ENCODE peak calls at places on chromosomes 11 and 22, in four cellular contexts. One of them, this sample, is unnamed. For H3K36me3, the result is how much of the 10 kb centered on the place peaks cover.

GRCh38 chr11:16126361-16126760 is 230.0 kb downstream of the SOX6 start:
- DNase-seq in IMR-90: peak
- DNase-seq in mucosa of descending colon: no peak
- DNase-seq in GM23338: no peak
- DNase-seq in this sample: peak

GRCh38 chr11:120398184-120398583 is 62.0 kb downstream of the ARHGEF12 start:
- DNase-seq in IMR-90: peak
- DNase-seq in mucosa of descending colon: no peak
- DNase-seq in GM23338: peak
- DNase-seq in this sample: no peak

GRCh38 chr11:86620796-86621575 is 51.4 kb downstream of the ME3 start:
- DNase-seq in IMR-90: peak
- DNase-seq in mucosa of descending colon: no peak
- DNase-seq in GM23338: no peak
- DNase-seq in this sample: no peak

GRCh38 chr22:36756031-36756430 is 19.9 kb downstream of the IFT27 start:
- DNase-seq in IMR-90: no peak
- DNase-seq in mucosa of descending colon: no peak
- DNase-seq in GM23338: no peak
- DNase-seq in this sample: no peak

GRCh38 chr11:63212742-63213141 is 30.7 kb downstream of the SLC22A25 start:
- DNase-seq in IMR-90: no peak
- DNase-seq in mucosa of descending colon: peak
- DNase-seq in GM23338: peak
- DNase-seq in this sample: peak

GRCh38 chr11:126821832-126822231 is 178.7 kb downstream of the KIRREL3 start:
- DNase-seq in IMR-90: no peak
- DNase-seq in mucosa of descending colon: no peak
- DNase-seq in GM23338: no peak
- DNase-seq in this sample: no peak

GRCh38 chr22:38109391-38110000 is 988 bp downstream of the BAIAP2L2 start:
- DNase-seq in IMR-90: no peak
- DNase-seq in mucosa of descending colon: no peak
- DNase-seq in GM23338: peak
- DNase-seq in this sample: no peak

GRCh38 chr11:67271548-67272284 is 5.4 kb downstream of the GRK2 start:
- DNase-seq in IMR-90: no peak
- DNase-seq in mucosa of descending colon: no peak
- DNase-seq in GM23338: no peak
- DNase-seq in this sample: no peak

GRCh38 chr22:42169055-42169469 is 38.5 kb upstream of the CYP2D6 start:
- DNase-seq in IMR-90: peak
- DNase-seq in mucosa of descending colon: peak
- DNase-seq in GM23338: peak
- DNase-seq in this sample: peak

GRCh38 chr11:107860688-107861087 is 2.1 kb upstream of the SLC35F2 start:
- DNase-seq in IMR-90: no peak
- DNase-seq in mucosa of descending colon: no peak
- DNase-seq in GM23338: peak
- DNase-seq in this sample: no peak

GRCh38 chr11:44316388-44317240 is 6.7 kb upstream of the ALX4 start:
- DNase-seq in IMR-90: no peak
- DNase-seq in mucosa of descending colon: no peak
- DNase-seq in GM23338: peak
- DNase-seq in this sample: no peak

GRCh38 chr11:44698228-44698923 is 28.4 kb upstream of the TSPAN18 start:
- DNase-seq in IMR-90: no peak
- DNase-seq in mucosa of descending colon: no peak
- DNase-seq in GM23338: no peak
- DNase-seq in this sample: no peak

GRCh38 chr22:44180706-44181032 is at the start of gene PARVG:
- DNase-seq in IMR-90: no peak
- DNase-seq in mucosa of descending colon: peak
- DNase-seq in GM23338: peak
- DNase-seq in this sample: peak

GRCh38 chr22:44404341-44405020 is 91.7 kb upstream of the SHISAL1 start:
- DNase-seq in IMR-90: no peak
- DNase-seq in mucosa of descending colon: no peak
- DNase-seq in GM23338: no peak
- DNase-seq in this sample: no peak

GRCh38 chr22:42156121-42156520 is 25.5 kb upstream of the CYP2D6 start:
- DNase-seq in IMR-90: no peak
- DNase-seq in mucosa of descending colon: no peak
- DNase-seq in GM23338: no peak
- DNase-seq in this sample: peak

GRCh38 chr22:19886605-19887250 is 32.1 kb upstream of the GNB1L start:
- DNase-seq in IMR-90: peak
- DNase-seq in mucosa of descending colon: no peak
- DNase-seq in GM23338: no peak
- DNase-seq in this sample: peak

GRCh38 chr11:104694259-104695070 is 203.8 kb downstream of the CASP12 start:
- DNase-seq in IMR-90: peak
- DNase-seq in mucosa of descending colon: no peak
- DNase-seq in GM23338: no peak
- DNase-seq in this sample: peak

GRCh38 chr11:57274904-57275498 is 38.0 kb upstream of the APLNR start:
- DNase-seq in IMR-90: peak
- DNase-seq in mucosa of descending colon: no peak
- DNase-seq in GM23338: no peak
- DNase-seq in this sample: peak

GRCh38 chr11:64608636-64609035 is 17.6 kb downstream of the SLC22A12 start:
- DNase-seq in IMR-90: no peak
- DNase-seq in mucosa of descending colon: no peak
- DNase-seq in GM23338: peak
- DNase-seq in this sample: no peak

GRCh38 chr11:108223449-108224149 is 732 bp downstream of the ATM start:
- DNase-seq in IMR-90: peak
- DNase-seq in mucosa of descending colon: no peak
- DNase-seq in GM23338: no peak
- DNase-seq in this sample: no peak

GRCh38 chr11:7639643-7640025 is 33.7 kb downstream of the CYB5R2 start:
- DNase-seq in IMR-90: no peak
- DNase-seq in mucosa of descending colon: peak
- DNase-seq in GM23338: no peak
- DNase-seq in this sample: peak

GRCh38 chr11:70063121-70063520 is 15.0 kb upstream of the ANO1 start:
- DNase-seq in IMR-90: no peak
- DNase-seq in mucosa of descending colon: no peak
- DNase-seq in GM23338: no peak
- DNase-seq in this sample: no peak

GRCh38 chr11:4202749-4203148 is 108.2 kb downstream of the RRM1 start:
- DNase-seq in IMR-90: no peak
- DNase-seq in mucosa of descending colon: no peak
- DNase-seq in GM23338: no peak
- DNase-seq in this sample: no peak

GRCh38 chr22:37121887-37122591 is 12.5 kb upstream of the TMPRSS6 start:
- DNase-seq in IMR-90: peak
- DNase-seq in mucosa of descending colon: peak
- DNase-seq in GM23338: peak
- DNase-seq in this sample: peak

DNA sequence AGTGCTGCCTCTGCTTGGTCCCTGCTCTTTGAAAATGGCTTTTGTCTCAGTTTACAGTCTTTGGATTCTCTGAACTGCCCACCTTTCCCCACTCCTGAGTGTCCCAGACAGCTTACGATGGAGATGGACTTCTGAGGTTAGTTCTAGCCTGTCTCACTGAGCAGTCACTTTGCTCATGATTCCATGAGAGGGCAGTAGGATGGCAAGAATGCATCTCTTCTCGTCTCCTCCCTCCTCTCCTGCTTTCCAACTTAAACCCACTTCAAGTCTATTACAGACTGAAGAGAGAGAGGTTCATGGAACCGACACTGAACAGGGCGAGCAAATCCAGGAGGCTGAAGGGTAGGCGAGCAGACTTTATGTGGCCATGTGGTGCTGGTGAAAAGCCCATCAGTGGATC is 38.5 kb downstream of the CEP164 start:
- DNase-seq in IMR-90: no peak
- DNase-seq in mucosa of descending colon: no peak
- DNase-seq in GM23338: no peak
- DNase-seq in this sample: no peak
- H3K36me3 ChIP-seq in IMR-90: under half
- H3K36me3 ChIP-seq in mucosa of descending colon: under half
- H3K36me3 ChIP-seq in GM23338: under half
- H3K36me3 ChIP-seq in this sample: under half

GRCh38 chr11:325796-326591 is 5.3 kb upstream of the IFITM3 start:
- DNase-seq in IMR-90: no peak
- DNase-seq in mucosa of descending colon: no peak
- DNase-seq in GM23338: no peak
- DNase-seq in this sample: no peak
- H3K4me3 ChIP-seq in IMR-90: no peak
- H3K4me3 ChIP-seq in mucosa of descending colon: no peak
- H3K4me3 ChIP-seq in GM23338: no peak
- H3K4me3 ChIP-seq in this sample: no peak

DNA sequence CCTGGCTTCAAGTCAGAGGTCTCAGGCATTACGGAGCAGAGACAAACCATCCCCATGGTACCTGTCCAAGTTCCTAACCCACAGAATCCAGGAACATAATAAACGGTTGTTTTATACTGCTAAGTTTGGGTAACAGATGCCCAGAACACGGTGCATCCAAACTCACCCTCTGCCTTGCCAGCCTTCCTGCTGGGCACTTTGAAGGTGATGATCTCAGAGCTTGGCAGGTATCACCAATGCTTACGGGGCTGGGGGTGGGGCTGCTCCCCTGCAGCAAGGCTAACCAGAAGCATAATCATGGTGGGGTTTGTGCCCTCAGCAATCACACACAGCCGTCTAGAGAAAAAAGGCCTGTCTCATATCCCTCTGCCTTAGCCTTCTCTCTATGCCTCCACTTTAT is 27.1 kb downstream of the DKK3 start:
- DNase-seq in IMR-90: no peak
- DNase-seq in mucosa of descending colon: no peak
- DNase-seq in GM23338: no peak
- DNase-seq in this sample: no peak
- H3K36me3 ChIP-seq in IMR-90: under half
- H3K36me3 ChIP-seq in mucosa of descending colon: under half
- H3K36me3 ChIP-seq in GM23338: under half
- H3K36me3 ChIP-seq in this sample: under half

GRCh38 chr11:61555051-61555969 is 25.6 kb downstream of the SYT7 start:
- DNase-seq in IMR-90: no peak
- DNase-seq in mucosa of descending colon: no peak
- DNase-seq in GM23338: peak
- DNase-seq in this sample: no peak

GRCh38 chr11:61556621-61557020 is 24.3 kb downstream of the SYT7 start:
- DNase-seq in IMR-90: no peak
- DNase-seq in mucosa of descending colon: no peak
- DNase-seq in GM23338: no peak
- DNase-seq in this sample: no peak

GRCh38 chr11:61554172-61554988 is 26.5 kb downstream of the SYT7 start:
- DNase-seq in IMR-90: no peak
- DNase-seq in mucosa of descending colon: no peak
- DNase-seq in GM23338: no peak
- DNase-seq in this sample: peak

GRCh38 chr11:61553373-61554171 is 27.3 kb downstream of the SYT7 start:
- DNase-seq in IMR-90: no peak
- DNase-seq in mucosa of descending colon: no peak
- DNase-seq in GM23338: no peak
- DNase-seq in this sample: no peak

GRCh38 chr11:61555978-61556377 is 24.9 kb downstream of the SYT7 start:
- DNase-seq in IMR-90: no peak
- DNase-seq in mucosa of descending colon: no peak
- DNase-seq in GM23338: no peak
- DNase-seq in this sample: no peak
- H3K4me3 ChIP-seq in IMR-90: no peak
- H3K4me3 ChIP-seq in mucosa of descending colon: no peak
- H3K4me3 ChIP-seq in GM23338: peak
- H3K4me3 ChIP-seq in this sample: no peak

DNA sequence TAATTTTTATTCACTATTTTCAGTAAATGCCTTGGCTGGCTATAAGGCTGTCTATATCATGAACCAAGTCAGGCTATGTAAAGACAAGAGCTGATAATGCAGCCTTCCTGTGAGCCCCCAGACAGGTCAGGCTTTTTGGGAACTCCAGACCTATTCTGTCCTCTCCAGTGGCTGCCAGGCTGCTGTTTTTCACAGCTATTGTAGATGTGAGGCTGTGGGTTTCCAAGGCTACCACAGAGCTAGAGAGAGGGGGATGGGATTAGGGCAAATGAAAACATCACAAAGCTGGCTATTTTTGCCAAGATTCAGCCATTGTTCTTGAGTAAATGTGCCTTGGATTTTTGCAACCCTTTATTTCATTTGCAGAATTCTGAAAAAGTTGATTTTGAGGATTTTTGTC is 55.7 kb upstream of the SORL1-AS1 start:
- DNase-seq in IMR-90: no peak
- DNase-seq in mucosa of descending colon: no peak
- DNase-seq in GM23338: peak
- DNase-seq in this sample: no peak
- H3K36me3 ChIP-seq in IMR-90: under half
- H3K36me3 ChIP-seq in mucosa of descending colon: under half
- H3K36me3 ChIP-seq in GM23338: under half
- H3K36me3 ChIP-seq in this sample: under half

GRCh38 chr11:118565062-118565461 is 669 bp downstream of the IFT46 start:
- DNase-seq in IMR-90: no peak
- DNase-seq in mucosa of descending colon: peak
- DNase-seq in GM23338: peak
- DNase-seq in this sample: no peak
- H3K4me3 ChIP-seq in IMR-90: no peak
- H3K4me3 ChIP-seq in mucosa of descending colon: no peak
- H3K4me3 ChIP-seq in GM23338: no peak
- H3K4me3 ChIP-seq in this sample: no peak

DNA sequence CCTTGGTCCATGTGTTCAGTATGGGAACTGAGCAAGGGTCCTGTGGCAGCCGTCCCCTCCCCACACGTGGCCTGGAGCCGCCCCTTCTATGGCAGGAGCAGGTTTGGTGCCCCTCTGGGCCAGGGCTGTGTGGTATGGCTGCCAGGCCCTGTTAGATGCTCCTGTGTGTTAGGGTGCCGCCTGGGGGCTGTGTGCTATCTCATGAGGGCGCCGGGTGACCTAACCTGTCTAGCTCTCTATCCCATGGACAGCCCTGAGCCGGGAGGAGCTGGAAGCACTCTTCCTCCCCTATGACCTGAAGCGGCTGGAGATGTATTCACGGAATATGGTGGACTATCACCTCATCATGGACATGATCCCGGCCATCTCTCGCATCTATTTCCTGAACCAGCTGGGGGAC is 34.7 kb downstream of the NAT10 start:
- DNase-seq in IMR-90: no peak
- DNase-seq in mucosa of descending colon: no peak
- DNase-seq in GM23338: no peak
- DNase-seq in this sample: no peak
- H3K36me3 ChIP-seq in IMR-90: half or more
- H3K36me3 ChIP-seq in mucosa of descending colon: under half
- H3K36me3 ChIP-seq in GM23338: half or more
- H3K36me3 ChIP-seq in this sample: half or more

GRCh38 chr11:114559425-114560310 is at the start of gene NXPE1:
- DNase-seq in IMR-90: no peak
- DNase-seq in mucosa of descending colon: peak
- DNase-seq in GM23338: no peak
- DNase-seq in this sample: no peak
- H3K4me3 ChIP-seq in IMR-90: no peak
- H3K4me3 ChIP-seq in mucosa of descending colon: peak
- H3K4me3 ChIP-seq in GM23338: no peak
- H3K4me3 ChIP-seq in this sample: no peak

DNA sequence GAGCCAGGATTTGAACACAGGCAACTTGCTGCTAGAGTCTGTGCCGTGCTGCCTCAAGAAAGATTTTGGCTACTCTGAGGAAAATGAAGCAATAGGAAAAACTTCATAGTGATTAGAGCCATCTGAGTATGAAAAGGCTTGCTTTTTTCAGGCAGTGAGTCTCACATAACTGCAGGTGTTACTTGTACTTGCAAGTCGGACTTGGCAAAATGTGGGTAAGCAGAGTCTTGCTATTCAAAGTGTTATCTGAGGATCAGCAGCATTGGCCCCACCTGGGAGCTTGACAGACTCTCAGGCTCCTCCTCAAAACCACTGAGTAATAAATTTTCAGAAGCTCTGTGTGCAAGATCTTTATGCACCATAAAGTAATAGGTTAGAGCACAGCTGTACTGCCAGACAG is 18.1 kb downstream of the RNF141 start:
- DNase-seq in IMR-90: no peak
- DNase-seq in mucosa of descending colon: no peak
- DNase-seq in GM23338: no peak
- DNase-seq in this sample: peak
- H3K36me3 ChIP-seq in IMR-90: under half
- H3K36me3 ChIP-seq in mucosa of descending colon: under half
- H3K36me3 ChIP-seq in GM23338: under half
- H3K36me3 ChIP-seq in this sample: under half

This sample was measured in bronchial epithelial cell.